ENCODE peak calls at places on chromosomes 5 and 9, in six cellular contexts. A is GM12891, Y is spleen, E is K562, D is breast epithelium, U is stomach. I is an unnamed sample.

GRCh38 chr5:53922508-53923498 is 362.4 kb downstream of the NDUFS4 start:
- DNase-seq in E (no peak), U (no peak), Y (no peak), A (no peak), D (no peak), I (no peak)

GRCh38 chr9:35813434-35814105 is 1.3 kb downstream of the HINT2 start:
- DNase-seq in U (no peak), D (no peak), A (no peak), Y (no peak), E (peak; percentile 45), I (no peak)

GRCh38 chr5:141680751-141681201 is 1.3 kb downstream of the ARAP3 start:
- DNase-seq in D (no peak), Y (no peak), A (no peak), E (peak; percentile 43), U (no peak), I (no peak)

GRCh38 chr9:107905313-107906027 is 415.9 kb upstream of the KLF4 start:
- DNase-seq in D (no peak), E (no peak), U (no peak), Y (no peak), A (no peak), I (no peak)

GRCh38 chr5:143352691-143353090 is 50.8 kb downstream of the NR3C1 start:
- DNase-seq in Y (no peak), U (no peak), A (no peak), D (no peak), E (no peak), I (no peak)

GRCh38 chr9:93684806-93685553 is 108.6 kb downstream of the PHF2 start:
- DNase-seq in A (no peak), U (no peak), E (peak; percentile 53), D (no peak), Y (peak; percentile 34), I (no peak)

GRCh38 chr5:181064987-181065386 is 24.9 kb downstream of the BTNL9 start:
- DNase-seq in E (no peak), A (no peak), U (no peak), Y (no peak), D (no peak), I (no peak)

GRCh38 chr5:115262066-115262404 is 642 bp downstream of the PGGT1B start:
- DNase-seq in A (peak; percentile 17), D (no peak), U (no peak), Y (no peak), E (peak; percentile 13), I (no peak)

GRCh38 chr9:69371001-69371400 is 46.0 kb downstream of the ENTREP1 start:
- DNase-seq in E (no peak), U (no peak), Y (no peak), D (no peak), A (no peak), I (no peak)

GRCh38 chr5:148697177-148697820 is 43.0 kb upstream of the HTR4 start:
- DNase-seq in A (no peak), U (no peak), Y (no peak), D (no peak), E (peak; percentile 22), I (no peak)

GRCh38 chr5:124333295-124333979 is 413.0 kb downstream of the ZNF608 start:
- DNase-seq in Y (no peak), A (no peak), U (no peak), E (no peak), D (no peak), I (no peak)

GRCh38 chr5:61055434-61056006 is 106.7 kb downstream of the SMIM15 start:
- DNase-seq in A (peak; percentile 4), D (no peak), Y (no peak), E (peak; percentile 14), U (no peak), I (no peak)

GRCh38 chr5:15821506-15821905 is 321.5 kb downstream of the FBXL7 start:
- DNase-seq in E (no peak), U (no peak), A (no peak), Y (no peak), D (no peak), I (no peak)

GRCh38 chr5:83595217-83595616 is 123.7 kb downstream of the VCAN start:
- DNase-seq in U (no peak), A (no peak), Y (no peak), E (no peak), D (no peak), I (no peak)

GRCh38 chr9:114008667-114009410 is 69.3 kb downstream of the AMBP start:
- DNase-seq in A (no peak), D (peak; percentile 1), E (no peak), U (peak; percentile 7), Y (peak; percentile 32), I (no peak)

GRCh38 chr9:127762111-127762676 is 16.3 kb downstream of the SH2D3C start:
- DNase-seq in E (no peak), U (no peak), D (no peak), Y (peak; percentile 89), A (no peak), I (no peak)

GRCh38 chr5:169745441-169746146 is 108.5 kb downstream of the DOCK2 start:
- DNase-seq in Y (no peak), A (no peak), U (no peak), E (peak; percentile 24), D (no peak), I (no peak)

GRCh38 chr5:26791433-26791832 is 247.0 kb downstream of the CDH9 start:
- DNase-seq in E (no peak), Y (no peak), U (no peak), D (no peak), A (no peak), I (no peak)

GRCh38 chr9:137447722-137448568 is 6.8 kb upstream of the ENTPD8 start:
- DNase-seq in E (no peak), A (no peak), D (no peak), U (no peak), Y (peak; percentile 74), I (no peak)

GRCh38 chr5:52427615-52428014 is 360.1 kb upstream of the ITGA1 start:
- DNase-seq in D (no peak), A (no peak), Y (no peak), U (no peak), E (no peak), I (no peak)

DNA sequence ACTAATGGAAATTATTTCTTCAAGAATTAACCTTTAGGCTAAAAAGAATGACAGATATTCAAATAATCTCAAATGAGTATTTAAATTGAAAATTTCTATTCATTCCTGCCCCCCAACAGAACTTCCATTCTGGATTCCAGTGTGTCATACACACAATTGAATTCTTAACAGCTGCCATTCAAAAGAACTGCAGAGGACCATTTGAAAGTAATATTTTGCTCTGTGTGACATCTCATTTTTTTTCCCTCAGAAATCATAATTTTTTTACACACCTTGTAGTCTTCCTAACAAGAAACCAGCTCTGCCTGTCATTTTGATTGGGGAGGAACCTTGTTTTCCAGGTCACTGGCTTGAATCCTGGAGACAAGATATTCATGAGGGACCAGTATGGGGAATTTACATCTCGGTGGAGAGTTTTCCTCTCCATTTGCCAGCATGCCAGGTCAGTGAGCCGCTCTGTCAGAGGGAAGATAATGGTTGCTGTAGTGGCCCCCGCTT is 358.7 kb upstream of the ITGA1 start:
- DNase-seq in E (no peak), D (no peak), A (no peak), Y (no peak), U (no peak), I (no peak)
- TF ChIP-seq POLR2AphosphoS5 in E (no peak), D (no peak), A (no peak), Y (no peak), U (no peak), I (no peak)

GRCh38 chr5:90877049-90877448 is 318.5 kb downstream of the ADGRV1 start:
- DNase-seq in A (no peak), D (no peak), Y (no peak), U (no peak), E (no peak), I (no peak)

GRCh38 chr5:90881626-90882150 is 323.1 kb downstream of the ADGRV1 start:
- DNase-seq in E (no peak), U (no peak), Y (no peak), A (no peak), D (no peak), I (no peak)

GRCh38 chr5:90876366-90876765 is 317.8 kb downstream of the ADGRV1 start:
- DNase-seq in D (no peak), A (no peak), U (no peak), E (no peak), Y (no peak), I (no peak)

GRCh38 chr5:90878081-90878480 is 319.5 kb downstream of the ADGRV1 start:
- DNase-seq in E (no peak), U (peak; percentile 30), A (no peak), Y (no peak), D (no peak), I (no peak)

GRCh38 chr5:90878549-90879196 is 320.1 kb downstream of the ADGRV1 start:
- DNase-seq in D (no peak), Y (no peak), U (no peak), A (no peak), E (no peak), I (no peak)
- TF ChIP-seq POLR2AphosphoS5 in D (no peak), Y (no peak), U (peak; percentile 61), A (no peak), E (no peak), I (no peak)

DNA sequence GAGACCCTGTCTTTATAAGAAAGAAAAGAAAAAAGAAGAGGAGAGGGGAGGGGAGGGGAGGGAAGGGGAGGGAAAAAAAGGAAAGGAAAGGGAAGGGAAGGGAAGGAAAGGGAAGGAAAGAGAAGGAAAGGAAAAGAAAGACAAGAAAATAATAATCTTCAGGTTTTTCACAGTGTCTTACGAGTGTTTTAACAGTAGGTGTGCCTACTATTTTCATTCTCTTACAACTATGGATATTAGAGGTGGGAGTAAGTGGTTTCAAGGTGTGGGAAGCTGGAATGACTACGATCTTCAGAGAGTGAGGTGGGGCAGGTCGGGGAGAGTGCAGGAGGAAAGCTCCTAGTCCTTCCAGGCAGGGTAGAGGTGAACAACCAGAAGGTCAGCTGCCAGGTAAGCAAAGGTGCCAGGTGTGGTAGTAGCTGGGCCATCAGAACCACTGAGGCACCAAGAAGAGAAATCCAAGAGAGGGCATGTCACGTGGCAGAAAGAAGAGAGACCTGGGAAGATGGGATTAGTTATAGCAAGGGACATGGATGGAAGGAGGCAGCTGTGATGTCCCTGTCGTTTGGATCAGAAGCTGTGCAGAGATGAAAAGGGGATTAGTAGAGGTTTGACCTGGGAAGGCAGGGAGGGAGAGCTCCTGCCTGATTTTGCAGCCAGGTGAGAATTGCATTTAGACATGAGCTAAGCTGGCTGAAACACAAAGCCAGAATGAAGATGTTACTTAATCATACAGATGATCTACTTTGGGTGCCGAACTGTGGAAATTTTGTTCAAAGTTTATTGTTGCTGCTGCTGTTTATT is 95.4 kb downstream of the OTULIN start:
- DNase-seq in A (no peak), Y (no peak), D (no peak), E (no peak), U (no peak), I (no peak)
- TF ChIP-seq POLR2AphosphoS5 in A (no peak), Y (no peak), D (no peak), E (no peak), U (no peak), I (no peak)

GRCh38 chr5:171978016-171978415 is 28.4 kb downstream of the FBXW11 start:
- DNase-seq in E (no peak), Y (no peak), D (no peak), U (no peak), A (no peak), I (no peak)

GRCh38 chr5:171981847-171982246 is 24.6 kb downstream of the FBXW11 start:
- DNase-seq in U (no peak), A (no peak), E (no peak), Y (no peak), D (no peak), I (no peak)

GRCh38 chr5:171979606-171980005 is 26.8 kb downstream of the FBXW11 start:
- DNase-seq in U (no peak), Y (no peak), E (no peak), D (no peak), A (no peak), I (no peak)

GRCh38 chr5:171978519-171978918 is 27.9 kb downstream of the FBXW11 start:
- DNase-seq in Y (no peak), D (no peak), E (no peak), A (no peak), U (no peak), I (no peak)

GRCh38 chr5:171980729-171981128 is 25.7 kb downstream of the FBXW11 start:
- DNase-seq in E (no peak), Y (no peak), D (no peak), U (no peak), A (no peak), I (no peak)
- TF ChIP-seq POLR2AphosphoS5 in E (no peak), Y (no peak), D (no peak), U (no peak), A (no peak), I (no peak)

I was measured in GM12892.